ENCODE peak calls at places on chromosomes 12 and 14, in ten cellular contexts. J, Q, U, Y, N, C, L, H, F and W are unnamed samples.

GRCh38 chr14:29536886-29537511 is 390.6 kb downstream of the PRKD1 start:
- DNase-seq in U (no peak), Q (no peak), C (no peak), F (no peak), H (no peak), J (no peak), L (no peak), N (peak; percentile 1), Y (no peak), W (peak; percentile 54)

GRCh38 chr12:70919597-70920035 is 922 bp downstream of the PTPRR start:
- DNase-seq in J (no peak), U (no peak), H (no peak), Y (no peak), C (no peak), N (no peak), L (no peak), F (no peak), Q (no peak), W (no peak)

GRCh38 chr12:53062011-53062961 is 12.4 kb downstream of the TNS2 start:
- DNase-seq in U (no peak), Y (no peak), N (no peak), C (no peak), H (no peak), L (no peak), F (no peak), J (no peak), Q (no peak), W (peak; percentile 24)

GRCh38 chr12:69440886-69441285 is 29.3 kb upstream of the FRS2 start:
- DNase-seq in Y (no peak), Q (no peak), J (no peak), L (no peak), F (no peak), N (no peak), U (no peak), H (no peak), C (no peak), W (no peak)

GRCh38 chr14:104504172-104504735 is 75.3 kb upstream of the C14orf180 start:
- DNase-seq in F (no peak), N (no peak), H (no peak), U (no peak), Y (no peak), L (no peak), J (no peak), C (no peak), Q (no peak), W (no peak)

GRCh38 chr14:20757963-20758362 is 10.2 kb upstream of the EDDM3B start:
- DNase-seq in L (peak; percentile 4), Y (no peak), U (no peak), N (no peak), C (no peak), J (no peak), H (peak; percentile 5), F (peak; percentile 44), Q (peak; percentile 14), W (no peak)

GRCh38 chr14:64611358-64612020 is 61.7 kb downstream of the PPP1R36 start:
- DNase-seq in J (no peak), L (no peak), F (no peak), H (no peak), U (no peak), C (no peak), N (no peak), Y (no peak), Q (no peak), W (no peak)

GRCh38 chr12:112734859-112735258 is 56.7 kb upstream of the RPH3A start:
- DNase-seq in Q (no peak), Y (no peak), F (no peak), U (no peak), L (no peak), J (no peak), H (no peak), N (no peak), C (no peak), W (no peak)

GRCh38 chr12:57533108-57533507 is 10.5 kb downstream of the MBD6 start:
- DNase-seq in H (no peak), F (no peak), C (no peak), L (no peak), N (no peak), Q (no peak), U (no peak), J (no peak), Y (no peak), W (no peak)

GRCh38 chr12:13559318-13559978 is 362.9 kb downstream of the EMP1 start:
- DNase-seq in Q (no peak), J (no peak), C (no peak), F (no peak), L (no peak), N (peak; percentile 34), H (no peak), U (no peak), Y (no peak), W (no peak)

GRCh38 chr12:13652105-13652504 is 329.3 kb downstream of the GRIN2B start:
- DNase-seq in Q (no peak), C (no peak), Y (no peak), U (no peak), J (no peak), F (no peak), L (no peak), H (no peak), N (no peak), W (no peak)